ENCODE peak calls at places on chromosomes 11 and 22, in eight cellular contexts. D, K, O, T, B, W, Q and C are unnamed samples.

GRCh38 chr22:49331878-49332277 is 495.8 kb downstream of the BRD1 start:
- DNase-seq in B (peak), Q (no peak), O (no peak), D (no peak), T (no peak), K (no peak), W (peak), C (no peak)

GRCh38 chr11:129412501-129412900 is 36.9 kb downstream of the BARX2 start:
- DNase-seq in D (no peak), W (no peak), B (no peak), Q (no peak), K (no peak), O (no peak), T (no peak), C (no peak)

GRCh38 chr11:32385998-32386397 is 49.3 kb downstream of the WT1 start:
- DNase-seq in W (no peak), B (no peak), K (peak), D (no peak), Q (peak), T (no peak), O (peak), C (peak)

GRCh38 chr11:100546714-100547113 is 140.4 kb upstream of the ARHGAP42 start:
- DNase-seq in D (no peak), B (no peak), O (no peak), Q (peak), T (no peak), W (no peak), K (peak), C (peak)

GRCh38 chr22:41178425-41178975 is 26.6 kb upstream of the L3MBTL2 start:
- DNase-seq in T (no peak), O (no peak), B (no peak), D (peak), K (no peak), W (no peak), Q (no peak), C (no peak)

GRCh38 chr11:115676206-115676605 is 172.0 kb upstream of the CADM1 start:
- DNase-seq in O (no peak), K (no peak), W (no peak), Q (no peak), T (no peak), D (no peak), B (no peak), C (no peak)

GRCh38 chr11:116928102-116928777 is 90.8 kb upstream of the APOA1 start:
- DNase-seq in D (no peak), W (no peak), T (no peak), B (no peak), K (peak), O (no peak), Q (no peak), C (no peak)

GRCh38 chr11:6622261-6623171 is 3.3 kb upstream of the TPP1 start:
- DNase-seq in D (no peak), K (no peak), Q (no peak), O (no peak), W (no peak), B (no peak), T (no peak), C (no peak)

GRCh38 chr22:48899523-48900326 is 927.9 kb downstream of the BRD1 start:
- DNase-seq in T (no peak), O (no peak), K (no peak), Q (no peak), B (peak), D (no peak), W (no peak), C (no peak)

GRCh38 chr11:125418396-125418795 is 77.7 kb downstream of the FEZ1 start:
- DNase-seq in D (no peak), T (no peak), O (no peak), B (no peak), W (no peak), Q (no peak), K (no peak), C (no peak)

GRCh38 chr22:47656806-47657205 is 894.4 kb downstream of the TBC1D22A start:
- DNase-seq in K (no peak), D (no peak), Q (no peak), T (no peak), B (no peak), W (no peak), O (no peak), C (no peak)

GRCh38 chr11:1074244-1075221 is at the start of gene MUC2:
- DNase-seq in D (peak), K (no peak), B (peak), Q (no peak), O (peak), T (no peak), W (no peak), C (no peak)

GRCh38 chr22:49629586-49630447 is 197.9 kb downstream of the BRD1 start:
- DNase-seq in T (no peak), K (no peak), Q (no peak), D (no peak), B (no peak), O (no peak), W (no peak), C (no peak)

GRCh38 chr11:35715649-35716048 is 53.1 kb downstream of the TRIM44 start:
- DNase-seq in D (no peak), O (no peak), T (no peak), Q (no peak), B (no peak), W (no peak), K (no peak), C (no peak)

GRCh38 chr11:117316197-117316961 is at the start of gene BACE1:
- DNase-seq in K (peak), W (peak), D (peak), O (peak), Q (peak), T (no peak), B (peak), C (peak)

GRCh38 chr11:43504316-43504950 is 145.7 kb downstream of the TTC17 start:
- DNase-seq in D (no peak), K (peak), W (no peak), B (no peak), T (no peak), Q (no peak), O (no peak), C (peak)

GRCh38 chr22:36775589-36775965 is 342 bp downstream of the IFT27 start:
- DNase-seq in W (peak), B (no peak), K (peak), D (no peak), O (peak), Q (no peak), T (no peak), C (no peak)

GRCh38 chr11:74004694-74005615 is 3.9 kb downstream of the UCP3 start:
- DNase-seq in K (no peak), T (peak), O (no peak), B (no peak), D (no peak), W (no peak), Q (no peak), C (no peak)

GRCh38 chr22:42066937-42067336 is 3.7 kb downstream of the NAGA start:
- DNase-seq in D (no peak), K (no peak), Q (no peak), B (no peak), W (no peak), O (no peak), T (no peak), C (no peak)

GRCh38 chr22:19070397-19071169 is 51.6 kb downstream of the DGCR2 start:
- DNase-seq in W (no peak), B (no peak), T (no peak), K (no peak), O (no peak), D (no peak), Q (no peak), C (no peak)

GRCh38 chr11:128269466-128269865 is 317.9 kb downstream of the ETS1 start:
- DNase-seq in W (no peak), D (no peak), O (no peak), K (no peak), Q (no peak), B (no peak), T (no peak), C (no peak)

GRCh38 chr11:73795925-73796632 is 8.4 kb downstream of the MRPL48 start:
- DNase-seq in T (no peak), K (no peak), O (no peak), Q (no peak), B (no peak), W (no peak), D (peak), C (no peak)

GRCh38 chr11:12746593-12747097 is 72.4 kb downstream of the TEAD1 start:
- DNase-seq in O (peak), D (peak), Q (peak), K (peak), W (no peak), B (no peak), T (no peak), C (peak)

GRCh38 chr11:65801153-65801987 is 14.5 kb downstream of the OVOL1 start:
- DNase-seq in O (no peak), D (no peak), T (no peak), W (no peak), B (no peak), Q (no peak), K (no peak), C (no peak)

GRCh38 chr11:126479178-126479930 is 123.9 kb downstream of the ST3GAL4 start:
- DNase-seq in T (no peak), O (no peak), Q (no peak), B (no peak), D (peak), K (no peak), W (no peak), C (no peak)

GRCh38 chr11:69641681-69642548 is 959 bp downstream of the CCND1 start:
- DNase-seq in K (peak), W (no peak), T (no peak), D (no peak), O (no peak), B (no peak), Q (no peak), C (no peak)

GRCh38 chr11:95514386-95515145 is 275.0 kb downstream of the FAM76B start:
- DNase-seq in O (no peak), K (no peak), T (no peak), W (no peak), Q (no peak), D (no peak), B (no peak), C (no peak)

GRCh38 chr22:23223566-23224317 is 43.4 kb downstream of the BCR start:
- DNase-seq in D (no peak), W (no peak), Q (no peak), K (no peak), B (peak), O (no peak), T (no peak), C (no peak)

GRCh38 chr11:61152816-61153592 is 8.2 kb downstream of the VPS37C start:
- DNase-seq in Q (peak), B (no peak), K (peak), D (no peak), W (no peak), T (no peak), O (no peak), C (peak)

GRCh38 chr11:14081541-14082211 is 119.2 kb downstream of the SPON1 start:
- DNase-seq in T (no peak), W (no peak), K (peak), D (no peak), O (peak), B (no peak), Q (no peak), C (no peak)

GRCh38 chr11:1717745-1718144 is 20.8 kb downstream of the KRTAP5-6 start:
- DNase-seq in K (no peak), T (no peak), O (no peak), Q (no peak), D (peak), B (no peak), W (no peak), C (no peak)

GRCh38 chr22:21796863-21797262 is 61.3 kb upstream of the YPEL1 start:
- DNase-seq in O (no peak), W (no peak), T (no peak), D (no peak), Q (no peak), B (no peak), K (no peak), C (no peak)

DNA sequence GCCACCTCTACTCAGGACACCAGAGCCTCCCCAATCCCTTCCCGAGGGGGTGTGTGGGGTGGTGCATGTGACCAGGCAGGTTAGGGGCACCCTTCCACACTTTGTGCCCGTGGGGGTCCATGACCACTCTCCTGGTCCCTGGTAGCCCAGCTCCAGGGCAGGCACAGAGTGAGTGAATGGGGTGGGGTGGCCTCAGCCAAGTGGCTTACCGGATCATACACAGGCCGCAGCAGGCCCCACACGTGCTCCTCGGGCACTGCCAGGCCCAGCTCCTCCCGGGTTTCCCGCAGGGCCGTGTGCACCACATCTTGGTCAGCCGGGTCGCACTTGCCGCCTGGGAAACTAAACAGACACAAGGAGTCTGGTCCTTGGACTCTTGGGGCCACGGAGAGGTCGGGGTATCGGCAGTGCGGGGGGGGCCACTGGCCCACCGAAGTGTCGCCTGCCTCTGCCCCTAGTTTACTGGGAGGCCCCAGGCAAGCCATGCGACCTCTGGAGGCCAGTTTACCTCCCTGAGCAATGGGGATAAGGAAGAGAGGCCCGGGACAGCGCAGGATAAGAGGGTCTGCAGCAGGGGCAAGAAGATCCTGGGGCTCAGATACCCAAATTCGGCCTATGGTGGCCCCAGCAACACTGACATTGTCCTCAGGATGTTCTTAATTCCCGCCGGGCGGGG is 889 bp downstream of the NUDT8 start:
- DNase-seq in B (no peak), K (no peak), Q (no peak), D (no peak), O (no peak), W (no peak), T (no peak), C (no peak)
- TF ChIP-seq CTCF in B (no peak), K (no peak), Q (no peak), D (no peak), O (no peak), W (no peak), T (no peak), C (no peak)

GRCh38 chr11:47864910-47865309 is 16.8 kb upstream of the NUP160 start:
- DNase-seq in D (no peak), O (no peak), Q (no peak), K (no peak), T (no peak), W (no peak), B (no peak), C (no peak)

GRCh38 chr11:47869548-47870393 is 21.6 kb upstream of the NUP160 start:
- DNase-seq in W (no peak), B (no peak), T (no peak), D (no peak), Q (peak), K (no peak), O (no peak), C (no peak)

GRCh38 chr11:47867821-47868220 is 19.7 kb upstream of the NUP160 start:
- DNase-seq in D (no peak), Q (no peak), K (peak), B (no peak), O (no peak), T (no peak), W (no peak), C (no peak)

GRCh38 chr11:47870404-47870803 is 22.3 kb upstream of the NUP160 start:
- DNase-seq in W (no peak), D (no peak), O (no peak), K (no peak), B (no peak), Q (no peak), T (no peak), C (no peak)
- H3K27ac ChIP-seq in W (no peak), D (no peak), O (no peak), K (no peak), B (no peak), Q (peak), T (no peak), C (no peak)

GRCh38 chr11:44939673-44940072 is 11.0 kb downstream of the TP53I11 start:
- DNase-seq in T (no peak), Q (no peak), W (no peak), K (peak), B (no peak), O (peak), D (peak), C (no peak)
- TF ChIP-seq CTCF in T (no peak), Q (peak), W (no peak), K (peak), B (no peak), O (no peak), D (peak), C (no peak)

GRCh38 chr11:19933801-19934488 is 221.3 kb downstream of the NAV2 start:
- DNase-seq in W (no peak), K (no peak), T (no peak), B (no peak), D (no peak), O (no peak), Q (no peak), C (no peak)
- H3K27ac ChIP-seq in W (no peak), K (no peak), T (no peak), B (no peak), D (no peak), O (no peak), Q (no peak), C (no peak)